ENCODE peak calls at places on chromosomes 7 and 10, in six cellular contexts. M is cardiac muscle cell; T is left ventricle myocardium inferior; H is astrocyte; A is body of pancreas; S is CD4-positive, CD25-positive, alpha-beta regulatory T cell. I is an unnamed sample.

GRCh38 chr7:99014113-99014985 is 129.6 kb downstream of the SMURF1 start:
- DNase-seq in M (no peak), T (no peak), H (no peak), A (no peak), S (no peak), I (peak; percentile 31)

GRCh38 chr7:18140943-18141342 is 113.3 kb upstream of the PRPS1L1 start:
- DNase-seq in M (no peak), T (no peak), H (no peak), A (no peak), S (no peak), I (no peak)

GRCh38 chr7:143382126-143382790 is 1.1 kb downstream of the ZYX start:
- DNase-seq in M (peak; percentile 22), T (no peak), H (no peak), A (no peak), S (no peak), I (no peak)

GRCh38 chr10:95835149-95835860 is 72.5 kb upstream of the CC2D2B start:
- DNase-seq in M (no peak), T (no peak), H (peak; percentile 12), A (no peak), S (no peak), I (no peak)

GRCh38 chr7:69228212-69228811 is 370.0 kb upstream of the AUTS2 start:
- DNase-seq in M (no peak), T (no peak), H (no peak), A (no peak), S (no peak), I (no peak)

GRCh38 chr7:48298779-48299178 is 127.5 kb downstream of the ABCA13 start:
- DNase-seq in M (peak; percentile 28), T (no peak), H (peak; percentile 78), A (no peak), S (no peak), I (no peak)

GRCh38 chr10:5585517-5586222 is 60.9 kb downstream of the CALML3 start:
- DNase-seq in M (peak; percentile 34), T (no peak), H (peak; percentile 52), A (no peak), S (no peak), I (no peak)

GRCh38 chr10:110361800-110362456 is 57.2 kb upstream of the SMNDC1 start:
- DNase-seq in M (no peak), T (no peak), H (no peak), A (no peak), S (no peak), I (no peak)

GRCh38 chr7:158252837-158253669 is 334.6 kb downstream of the PTPRN2 start:
- DNase-seq in M (no peak), T (no peak), H (no peak), A (no peak), S (no peak), I (no peak)

GRCh38 chr7:100632951-100633717 is 8.2 kb downstream of the TFR2 start:
- DNase-seq in M (peak; percentile 31), T (no peak), H (no peak), A (peak; percentile 61), S (peak; percentile 53), I (no peak)

GRCh38 chr10:126153686-126154628 is 234.3 kb downstream of the ADAM12 start:
- DNase-seq in M (peak; percentile 72), T (no peak), H (peak; percentile 86), A (no peak), S (no peak), I (no peak)

GRCh38 chr7:2701832-2702593 is 14.0 kb downstream of the AMZ1 start:
- DNase-seq in M (peak; percentile 42), T (peak; percentile 39), H (no peak), A (peak; percentile 29), S (no peak), I (peak; percentile 94)

GRCh38 chr7:2480071-2480410 is 3.8 kb upstream of the GRIFIN start:
- DNase-seq in M (no peak), T (no peak), H (no peak), A (no peak), S (no peak), I (peak; percentile 52)

GRCh38 chr10:74117738-74118137 is 32.9 kb downstream of the AP3M1 start:
- DNase-seq in M (no peak), T (no peak), H (no peak), A (no peak), S (no peak), I (no peak)
- H3K4me1 ChIP-seq in M (no peaks in the 10 kb centered on the region), T (peaks cover 53% of the 10 kb centered on the region), H (peaks cover 12% of the 10 kb centered on the region), A (peaks cover 7% of the 10 kb centered on the region), S (no peaks in the 10 kb centered on the region), I (no peaks in the 10 kb centered on the region)

GRCh38 chr10:35464805-35465456 is 128.6 kb downstream of the CCNY start:
- DNase-seq in M (peak; percentile 44), T (no peak), H (peak; percentile 70), A (no peak), S (no peak), I (no peak)
- H3K4me1 ChIP-seq in M (peaks cover 50% of the 10 kb centered on the region), T (peaks cover 100% of the 10 kb centered on the region), H (peaks cover 10% of the 10 kb centered on the region), A (peaks cover 51% of the 10 kb centered on the region), S (peaks cover 23% of the 10 kb centered on the region), I (peaks cover 46% of the 10 kb centered on the region)

GRCh38 chr10:29481906-29482440 is 152.8 kb downstream of the SVIL start:
- DNase-seq in M (peak; percentile 55), T (no peak), H (no peak), A (no peak), S (no peak), I (no peak)
- H3K4me1 ChIP-seq in M (peaks cover 12% of the 10 kb centered on the region), T (peaks cover 57% of the 10 kb centered on the region), H (peaks cover 23% of the 10 kb centered on the region), A (peaks cover 5% of the 10 kb centered on the region), S (no peaks in the 10 kb centered on the region), I (no peaks in the 10 kb centered on the region)

DNA sequence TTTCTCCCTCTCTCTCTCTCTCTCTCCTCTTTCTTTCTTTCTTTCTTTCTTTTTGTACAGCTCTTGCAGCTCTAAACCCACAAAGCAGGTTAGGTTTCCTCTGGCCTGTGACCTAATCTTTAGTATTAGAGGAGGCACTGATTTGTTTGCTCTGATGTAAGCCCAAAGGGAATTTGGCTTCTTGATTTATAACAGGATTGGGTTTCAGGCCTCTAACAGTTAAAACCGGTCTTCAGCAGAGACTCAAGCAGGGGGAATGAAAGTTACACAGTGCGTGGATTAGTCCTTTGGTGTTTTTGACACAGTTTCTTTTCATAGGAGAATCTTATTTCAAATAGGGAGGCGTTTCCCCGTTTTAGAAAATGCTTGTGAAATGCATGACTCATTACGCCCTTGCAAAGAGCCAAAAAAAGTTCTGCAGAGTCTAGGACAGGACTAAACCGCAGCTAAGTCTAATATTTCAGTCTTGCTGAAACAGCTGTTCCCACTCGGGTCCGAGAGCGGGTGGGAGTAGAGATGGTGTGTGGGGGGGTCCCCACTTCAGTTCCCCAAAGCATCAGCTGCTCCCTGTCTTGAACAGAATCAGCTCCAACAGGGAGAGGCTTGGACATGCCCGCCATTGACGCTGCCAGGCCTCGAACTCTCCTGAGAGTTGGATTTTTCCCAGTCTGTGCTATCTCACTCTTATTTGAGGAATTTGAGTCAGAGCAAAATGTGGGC is 296.5 kb upstream of the PITRM1 start:
- DNase-seq in M (peak; percentile 94), T (peak; percentile 62), H (peak; percentile 96), A (no peak), S (no peak), I (no peak)
- H3K4me1 ChIP-seq in M (no peaks in the 10 kb centered on the region), T (peaks cover 62% of the 10 kb centered on the region), H (peaks cover 41% of the 10 kb centered on the region), A (peaks cover 21% of the 10 kb centered on the region), S (peaks cover 34% of the 10 kb centered on the region), I (peaks cover 10% of the 10 kb centered on the region)

DNA sequence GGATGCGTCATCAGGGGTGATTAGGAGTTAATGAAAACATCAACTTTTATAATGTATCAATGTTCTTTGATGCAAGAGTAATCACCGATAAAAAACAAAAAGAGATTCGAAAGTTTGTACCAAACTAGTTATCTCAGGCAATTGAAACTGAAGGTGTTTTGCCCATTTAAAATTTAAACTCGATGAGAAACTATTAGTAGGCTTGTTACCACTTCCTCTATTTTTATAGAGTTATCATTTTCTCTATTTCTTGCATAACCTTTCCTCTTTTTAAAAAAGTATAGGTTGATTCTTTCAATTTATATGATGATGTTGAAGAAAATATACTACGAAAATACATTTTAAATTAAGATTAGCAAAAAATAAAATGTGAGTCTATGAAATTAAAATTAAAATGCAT is 597.3 kb upstream of the POT1 start:
- DNase-seq in M (no peak), T (no peak), H (no peak), A (no peak), S (no peak), I (no peak)
- H3K4me1 ChIP-seq in M (no peaks in the 10 kb centered on the region), T (no peaks in the 10 kb centered on the region), H (no peaks in the 10 kb centered on the region), A (no peaks in the 10 kb centered on the region), S (no peaks in the 10 kb centered on the region), I (no peaks in the 10 kb centered on the region)

I was measured in right lobe of liver.